ENCODE peak calls at places on chromosomes 11 and 22, in seven cellular contexts. F is fibroblast of the aortic adventitia, L is cardiac muscle cell, M is AG10803, T is choroid plexus epithelial cell, V is neural crest cell, S is A673. Y is an unnamed sample.

GRCh38 chr11:35274909-35275807 is 136.2 kb downstream of the CD44 start:
- DNase-seq in F (peak; percentile 45), L (no peak), M (peak; percentile 66), T (no peak), V (no peak), S (peak; percentile 82), Y (no peak)

GRCh38 chr11:44285756-44286155 is 24.2 kb downstream of the ALX4 start:
- DNase-seq in F (no peak), L (no peak), M (no peak), T (no peak), V (no peak), S (no peak), Y (no peak)

GRCh38 chr11:47028530-47029093 is 92.1 kb downstream of the CSTPP1 start:
- DNase-seq in F (no peak), L (peak; percentile 58), M (no peak), T (no peak), V (no peak), S (no peak), Y (no peak)

GRCh38 chr11:1047576-1048156 is 11.1 kb upstream of the MUC6 start:
- DNase-seq in F (no peak), L (no peak), M (no peak), T (no peak), V (no peak), S (no peak), Y (peak; percentile 2)

GRCh38 chr11:35223429-35223828 is 84.5 kb downstream of the CD44 start:
- DNase-seq in F (peak; percentile 47), L (peak; percentile 64), M (peak; percentile 89), T (peak; percentile 62), V (peak; percentile 14), S (peak; percentile 90), Y (peak; percentile 65)

GRCh38 chr11:10305262-10305963 is 540 bp downstream of the ADM start:
- DNase-seq in F (no peak), L (peak; percentile 51), M (peak; percentile 25), T (peak; percentile 48), V (peak; percentile 35), S (peak; percentile 62), Y (peak; percentile 61)

GRCh38 chr11:115500547-115501503 is 3.4 kb downstream of the CADM1 start:
- DNase-seq in F (no peak), L (no peak), M (no peak), T (no peak), V (peak; percentile 23), S (no peak), Y (no peak)

GRCh38 chr22:34847072-34847471 is 218.9 kb upstream of the ISX start:
- DNase-seq in F (no peak), L (no peak), M (peak; percentile 58), T (no peak), V (no peak), S (no peak), Y (no peak)

GRCh38 chr22:45750626-45751025 is 79.0 kb downstream of the ATXN10 start:
- DNase-seq in F (no peak), L (no peak), M (no peak), T (no peak), V (no peak), S (peak; percentile 12), Y (no peak)

GRCh38 chr11:33636104-33636503 is 64.5 kb downstream of the C11orf91 start:
- DNase-seq in F (peak; percentile 28), L (peak; percentile 90), M (peak; percentile 89), T (peak; percentile 82), V (no peak), S (no peak), Y (no peak)

GRCh38 chr11:10405858-10406592 is 49.0 kb upstream of the AMPD3 start:
- DNase-seq in F (peak; percentile 93), L (peak; percentile 92), M (peak; percentile 88), T (peak; percentile 93), V (peak; percentile 53), S (peak; percentile 94), Y (peak; percentile 55)

GRCh38 chr22:30324008-30324730 is 2.6 kb downstream of the TBC1D10A start:
- DNase-seq in F (peak; percentile 49), L (peak; percentile 51), M (peak; percentile 87), T (no peak), V (no peak), S (no peak), Y (no peak)

GRCh38 chr11:119389611-119390254 is 8.2 kb upstream of the USP2 start:
- DNase-seq in F (no peak), L (no peak), M (no peak), T (peak; percentile 39), V (no peak), S (no peak), Y (no peak)
- TF ChIP-seq CTCF in F (peak; percentile 48), L (peak; percentile 46), M (peak; percentile 43), T (peak; percentile 58), V (peak; percentile 53), S (peak; percentile 54), Y (peak; percentile 46)

GRCh38 chr11:21195995-21196394 is 526.6 kb downstream of the NELL1 start:
- DNase-seq in F (no peak), L (no peak), M (no peak), T (no peak), V (no peak), S (no peak), Y (no peak)
- TF ChIP-seq CTCF in F (no peak), L (no peak), M (no peak), T (no peak), V (no peak), S (no peak), Y (no peak)

GRCh38 chr11:18245396-18245795 is 3.1 kb downstream of the SAA2 start:
- DNase-seq in F (peak; percentile 10), L (no peak), M (no peak), T (no peak), V (no peak), S (no peak), Y (no peak)

GRCh38 chr11:18248561-18248960 is at the start of gene SAA2:
- DNase-seq in F (no peak), L (no peak), M (peak; percentile 9), T (peak; percentile 5), V (no peak), S (no peak), Y (no peak)

GRCh38 chr11:18239655-18240054 is 3.1 kb upstream of the SAA4 start:
- DNase-seq in F (no peak), L (no peak), M (no peak), T (no peak), V (no peak), S (no peak), Y (no peak)

GRCh38 chr11:18243783-18244362 is 4.6 kb downstream of the SAA2 start:
- DNase-seq in F (peak; percentile 82), L (peak; percentile 85), M (peak; percentile 75), T (peak; percentile 88), V (peak; percentile 47), S (peak; percentile 75), Y (peak; percentile 50)
- TF ChIP-seq CTCF in F (peak; percentile 95), L (peak; percentile 81), M (peak; percentile 96), T (peak; percentile 96), V (peak; percentile 82), S (peak; percentile 81), Y (peak; percentile 79)

GRCh38 chr11:106585061-106585460 is 433.2 kb downstream of the GUCY1A2 start:
- DNase-seq in F (peak; percentile 53), L (peak; percentile 57), M (peak; percentile 54), T (peak; percentile 79), V (no peak), S (peak; percentile 50), Y (no peak)
- TF ChIP-seq CTCF in F (peak; percentile 52), L (peak; percentile 43), M (peak; percentile 65), T (peak; percentile 81), V (peak; percentile 59), S (peak; percentile 56), Y (no peak)

GRCh38 chr11:63508745-63509144 is 2.9 kb downstream of the LGALS12 start:
- DNase-seq in F (no peak), L (no peak), M (no peak), T (no peak), V (no peak), S (no peak), Y (no peak)

GRCh38 chr11:63504933-63505586 is 824 bp upstream of the LGALS12 start:
- DNase-seq in F (peak; percentile 31), L (peak; percentile 80), M (no peak), T (no peak), V (no peak), S (no peak), Y (no peak)

GRCh38 chr11:63505857-63506528 is at the start of gene LGALS12:
- DNase-seq in F (peak; percentile 45), L (peak; percentile 98), M (no peak), T (peak; percentile 58), V (no peak), S (no peak), Y (no peak)

GRCh38 chr11:63510360-63511130 is 4.7 kb downstream of the LGALS12 start:
- DNase-seq in F (peak; percentile 77), L (peak; percentile 83), M (peak; percentile 19), T (peak; percentile 75), V (no peak), S (no peak), Y (no peak)

GRCh38 chr11:63508009-63508408 is 2.1 kb downstream of the LGALS12 start:
- DNase-seq in F (no peak), L (peak; percentile 65), M (no peak), T (no peak), V (no peak), S (peak; percentile 62), Y (peak; percentile 27)
- TF ChIP-seq CTCF in F (no peak), L (peak; percentile 48), M (peak; percentile 20), T (peak; percentile 28), V (peak; percentile 36), S (peak; percentile 58), Y (peak; percentile 27)